ENCODE peak calls at places on chromosome 15, in eight cellular contexts. B, P, N, X, L, D, W and F are unnamed samples.

GRCh38 chr15:90529008-90529368 is 735 bp upstream of the CRTC3 start:
- DNase-seq in X (no peak), L (no peak), W (no peak), N (no peak), B (no peak), D (no peak), P (no peak), F (no peak)

GRCh38 chr15:69757186-69757585 is 304.6 kb downstream of the RPLP1 start:
- DNase-seq in D (no peak), B (no peak), N (peak), L (no peak), X (no peak), W (no peak), P (no peak), F (no peak)

GRCh38 chr15:62840518-62841268 is 201.9 kb upstream of the TPM1 start:
- DNase-seq in P (no peak), N (no peak), X (no peak), B (no peak), W (no peak), D (no peak), L (no peak), F (no peak)

GRCh38 chr15:100923902-100924301 is 4.7 kb downstream of the LRRK1 start:
- DNase-seq in L (no peak), P (no peak), X (no peak), W (no peak), N (no peak), B (no peak), D (no peak), F (no peak)

GRCh38 chr15:101121511-101122090 is 130.2 kb downstream of the CHSY1 start:
- DNase-seq in P (no peak), D (peak), W (peak), X (peak), B (no peak), N (no peak), L (peak), F (peak)

GRCh38 chr15:70160267-70160666 is 62.5 kb upstream of the TLE3 start:
- DNase-seq in N (no peak), W (no peak), X (peak), P (no peak), B (peak), D (no peak), L (no peak), F (no peak)

GRCh38 chr15:22942877-22943276 is 37.3 kb downstream of the CYFIP1 start:
- DNase-seq in N (no peak), B (no peak), W (no peak), D (no peak), X (no peak), P (no peak), L (no peak), F (no peak)

GRCh38 chr15:64044315-64045105 is 1.8 kb downstream of the DAPK2 start:
- DNase-seq in L (no peak), P (no peak), B (no peak), W (no peak), X (no peak), D (no peak), N (peak), F (no peak)

GRCh38 chr15:53534105-53534839 is 225.2 kb downstream of the WDR72 start:
- DNase-seq in B (peak), D (no peak), N (no peak), W (no peak), P (no peak), L (no peak), X (no peak), F (no peak)

GRCh38 chr15:79886119-79886518 is 10.7 kb downstream of the MTHFS start:
- DNase-seq in L (no peak), D (no peak), X (peak), N (no peak), P (no peak), B (no peak), W (no peak), F (no peak)

GRCh38 chr15:74179101-74179841 is 5.8 kb downstream of the ISLR start:
- DNase-seq in W (peak), N (no peak), X (peak), B (no peak), D (peak), P (no peak), L (peak), F (peak)

GRCh38 chr15:74127954-74128784 is 2.2 kb upstream of the ISLR2 start:
- DNase-seq in L (no peak), W (no peak), X (peak), B (no peak), D (peak), N (no peak), P (no peak), F (peak)

GRCh38 chr15:49460411-49460941 is 37.4 kb downstream of the FGF7 start:
- DNase-seq in B (no peak), L (no peak), N (no peak), W (no peak), P (no peak), D (no peak), X (no peak), F (no peak)

GRCh38 chr15:22918056-22918455 is 62.1 kb downstream of the CYFIP1 start:
- DNase-seq in L (peak), N (no peak), B (no peak), W (no peak), P (no peak), D (no peak), X (no peak), F (no peak)

GRCh38 chr15:85860394-85861161 is 65.9 kb upstream of the KLHL25 start:
- DNase-seq in L (no peak), N (no peak), D (no peak), B (no peak), W (no peak), X (no peak), P (no peak), F (no peak)

GRCh38 chr15:74128785-74129350 is 1.5 kb upstream of the ISLR2 start:
- DNase-seq in B (no peak), L (no peak), X (no peak), W (no peak), P (no peak), D (peak), N (no peak), F (no peak)

GRCh38 chr15:42059661-42060476 is 34.5 kb downstream of the PLA2G4D start:
- DNase-seq in D (peak), L (peak), X (peak), N (peak), P (peak), B (peak), W (peak), F (peak)

GRCh38 chr15:34334676-34335075 is 2.9 kb downstream of the SLC12A6 start:
- DNase-seq in W (no peak), B (no peak), P (no peak), L (no peak), X (no peak), D (no peak), N (no peak), F (no peak)

GRCh38 chr15:100769975-100770340 is 109.7 kb upstream of the ALDH1A3 start:
- DNase-seq in N (no peak), P (no peak), L (no peak), X (no peak), B (no peak), D (no peak), W (no peak), F (no peak)

GRCh38 chr15:68700395-68701123 is 120.1 kb downstream of the ANP32A start:
- DNase-seq in L (peak), D (peak), W (no peak), X (peak), N (no peak), B (no peak), P (no peak), F (peak)

GRCh38 chr15:56327721-56328502 is 37.3 kb upstream of the TEX9 start:
- DNase-seq in P (no peak), W (no peak), D (no peak), N (no peak), L (peak), B (no peak), X (no peak), F (no peak)

GRCh38 chr15:39177561-39177960 is 403.3 kb upstream of the THBS1 start:
- DNase-seq in X (no peak), B (no peak), W (no peak), L (peak), D (no peak), N (no peak), P (no peak), F (no peak)

GRCh38 chr15:80403712-80404056 is 498 bp upstream of the ARNT2 start:
- DNase-seq in X (peak), W (no peak), B (no peak), D (peak), L (no peak), P (no peak), N (no peak), F (peak)

GRCh38 chr15:31272558-31273257 is 53.9 kb upstream of the KLF13 start:
- DNase-seq in P (peak), L (no peak), B (no peak), W (no peak), X (peak), D (no peak), N (peak), F (no peak)

GRCh38 chr15:89998141-89998661 is 2.9 kb upstream of the ZNF710 start:
- DNase-seq in P (no peak), W (no peak), X (peak), L (peak), D (no peak), N (no peak), B (no peak), F (no peak)

GRCh38 chr15:93359780-93360161 is 270.8 kb upstream of the RGMA start:
- DNase-seq in N (no peak), B (no peak), X (peak), P (no peak), D (no peak), L (no peak), W (no peak), F (no peak)

GRCh38 chr15:76150508-76150907 is 90.7 kb downstream of the TMEM266 start:
- DNase-seq in N (no peak), P (no peak), L (no peak), X (no peak), D (no peak), W (no peak), B (no peak), F (no peak)

GRCh38 chr15:91263632-91264477 is 163.8 kb downstream of the SV2B start:
- DNase-seq in D (no peak), X (no peak), L (peak), P (no peak), N (no peak), W (peak), B (no peak), F (no peak)

GRCh38 chr15:52657338-52657737 is 21.9 kb downstream of the ATOSA start:
- DNase-seq in D (no peak), N (no peak), W (no peak), B (no peak), P (no peak), X (no peak), L (no peak), F (no peak)

GRCh38 chr15:41607033-41607432 is 48.0 kb downstream of the TYRO3 start:
- DNase-seq in D (no peak), W (no peak), N (no peak), L (peak), B (no peak), X (peak), P (no peak), F (no peak)

GRCh38 chr15:30877070-30877469 is 26.6 kb upstream of the FAN1 start:
- DNase-seq in B (no peak), L (no peak), N (no peak), W (no peak), D (no peak), X (no peak), P (no peak), F (no peak)

GRCh38 chr15:78149805-78150751 is 916 bp downstream of the IDH3A start:
- DNase-seq in X (no peak), P (no peak), D (no peak), W (no peak), N (no peak), B (no peak), L (no peak), F (no peak)